ENCODE peak calls at places on chromosomes 3 and 15, in seven cellular contexts. E, Y, W, S, F, D and G are unnamed samples.

GRCh38 chr3:129616713-129617112 is 10.2 kb upstream of the PLXND1 start:
- DNase-seq in E (peak; percentile 80), Y (peak; percentile 53), W (peak; percentile 19), S (peak; percentile 54), F (peak; percentile 52), D (no peak), G (no peak)

GRCh38 chr3:151630938-151631417 is 102.7 kb upstream of the AADACL2 start:
- DNase-seq in E (peak; percentile 43), Y (no peak), W (no peak), S (no peak), F (peak; percentile 89), D (no peak), G (no peak)

GRCh38 chr15:65930134-65930533 is 60.8 kb downstream of the RAB11A start:
- DNase-seq in E (no peak), Y (no peak), W (no peak), S (no peak), F (no peak), D (no peak), G (no peak)

GRCh38 chr3:114155370-114155821 is 23.5 kb downstream of the DRD3 start:
- DNase-seq in E (peak; percentile 11), Y (no peak), W (no peak), S (no peak), F (peak; percentile 57), D (no peak), G (peak; percentile 18)

GRCh38 chr15:58590236-58590635 is 158.4 kb downstream of the LIPC start:
- DNase-seq in E (no peak), Y (no peak), W (no peak), S (no peak), F (no peak), D (no peak), G (no peak)

GRCh38 chr3:89964347-89964746 is 856.9 kb downstream of the EPHA3 start:
- DNase-seq in E (no peak), Y (no peak), W (no peak), S (no peak), F (peak; percentile 53), D (no peak), G (no peak)

GRCh38 chr3:105137911-105138310 is 228.8 kb upstream of the ALCAM start:
- DNase-seq in E (peak; percentile 3), Y (no peak), W (no peak), S (no peak), F (no peak), D (no peak), G (no peak)

GRCh38 chr15:20645956-20646355 is 104.4 kb upstream of the GOLGA6L6 start:
- DNase-seq in E (peak; percentile 11), Y (peak; percentile 90), W (no peak), S (no peak), F (no peak), D (no peak), G (no peak)

GRCh38 chr15:89419370-89419984 is 76.9 kb downstream of the RHCG start:
- DNase-seq in E (no peak), Y (no peak), W (no peak), S (no peak), F (peak; percentile 44), D (no peak), G (peak; percentile 92)

GRCh38 chr15:72836676-72837325 is 53.2 kb upstream of the ADPGK start:
- DNase-seq in E (no peak), Y (no peak), W (no peak), S (no peak), F (no peak), D (no peak), G (no peak)

GRCh38 chr3:149657458-149657795 is 398 bp downstream of the WWTR1 start:
- DNase-seq in E (peak; percentile 65), Y (peak; percentile 57), W (no peak), S (peak; percentile 81), F (peak; percentile 75), D (no peak), G (peak; percentile 42)

GRCh38 chr3:149660462-149660861 is 2.6 kb upstream of the WWTR1 start:
- DNase-seq in E (no peak), Y (no peak), W (no peak), S (no peak), F (no peak), D (no peak), G (no peak)

GRCh38 chr3:149659173-149659468 is 1.3 kb upstream of the WWTR1 start:
- DNase-seq in E (no peak), Y (peak; percentile 52), W (no peak), S (peak; percentile 69), F (no peak), D (no peak), G (no peak)

GRCh38 chr3:149657796-149658443 is at the start of gene WWTR1:
- DNase-seq in E (peak; percentile 93), Y (peak; percentile 93), W (peak; percentile 76), S (peak; percentile 98), F (peak; percentile 97), D (peak; percentile 96), G (peak; percentile 76)

DNA sequence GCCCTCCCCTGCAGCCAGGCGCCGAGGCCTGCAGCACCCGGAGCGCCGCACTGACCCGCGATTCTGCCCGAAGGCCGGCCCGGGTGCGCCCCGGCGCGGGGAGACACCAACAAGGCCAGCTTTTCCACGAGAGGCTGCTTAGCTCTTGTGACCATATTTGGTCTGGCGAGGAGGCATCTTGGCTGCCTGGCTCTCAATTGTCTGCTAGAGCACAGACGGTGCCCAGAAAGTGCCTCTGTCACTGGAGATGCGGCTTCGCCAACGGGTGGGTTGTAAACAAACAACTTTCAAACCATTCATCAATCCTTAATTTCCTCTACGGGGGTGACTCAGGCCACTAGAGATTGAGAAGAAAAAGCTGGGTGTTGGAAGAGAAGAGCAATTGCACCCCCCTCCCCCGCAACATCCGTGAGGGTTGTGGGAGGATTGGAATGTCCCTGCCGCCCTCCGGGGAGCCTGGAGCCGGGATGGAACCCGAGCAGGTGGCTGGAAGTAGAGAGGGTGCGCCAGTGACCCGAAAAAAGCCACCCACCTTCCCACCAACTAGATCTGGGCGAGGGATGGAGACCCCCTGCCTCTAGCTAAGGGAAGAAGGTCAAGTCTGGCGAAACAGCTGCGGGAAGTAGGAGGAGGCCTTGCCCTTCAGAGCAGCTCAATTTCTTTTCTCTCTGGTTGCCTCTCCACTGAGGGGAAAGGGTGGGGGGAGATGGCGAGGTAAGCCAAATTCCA is 783 bp upstream of the WWTR1 start:
- DNase-seq in E (peak; percentile 85), Y (peak; percentile 76), W (peak; percentile 32), S (peak; percentile 86), F (peak; percentile 85), D (peak; percentile 87), G (no peak)
- TF ChIP-seq CTCF in E (peak; percentile 24), Y (peak; percentile 29), W (peak; percentile 11), S (peak; percentile 22), F (peak; percentile 8), D (no peak), G (no peak)

GRCh38 chr15:22881739-22882440 is 43.4 kb downstream of the NIPA2 start:
- DNase-seq in E (no peak), Y (no peak), W (no peak), S (no peak), F (no peak), D (no peak), G (no peak)

GRCh38 chr15:22885105-22885504 is 46.6 kb downstream of the NIPA2 start:
- DNase-seq in E (no peak), Y (no peak), W (no peak), S (no peak), F (no peak), D (no peak), G (no peak)

GRCh38 chr15:22887157-22887951 is 48.9 kb downstream of the NIPA2 start:
- DNase-seq in E (peak; percentile 78), Y (no peak), W (peak; percentile 40), S (no peak), F (peak; percentile 51), D (no peak), G (no peak)

GRCh38 chr15:22883196-22883595 is 44.7 kb downstream of the NIPA2 start:
- DNase-seq in E (no peak), Y (no peak), W (no peak), S (no peak), F (no peak), D (no peak), G (no peak)

DNA sequence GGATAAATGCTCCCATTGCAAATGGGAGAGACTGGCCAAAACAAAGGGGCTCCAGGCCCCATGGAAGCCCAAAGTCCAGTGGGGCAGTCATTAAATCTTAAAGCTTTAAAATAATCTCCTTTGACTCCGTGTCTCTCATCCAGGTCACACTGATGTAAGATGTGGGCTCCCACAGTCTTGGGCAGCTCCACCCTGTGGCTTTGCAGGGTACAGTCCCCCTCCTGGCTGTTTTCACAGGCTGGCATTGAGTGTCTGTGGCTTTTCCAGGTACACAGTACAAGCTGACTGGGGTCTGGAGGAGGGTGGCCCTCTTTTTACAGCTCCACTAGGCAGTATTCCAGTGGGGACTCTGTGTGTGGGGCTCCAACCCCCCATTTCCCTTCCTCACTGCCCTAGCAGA is 45.9 kb downstream of the NIPA2 start:
- DNase-seq in E (no peak), Y (no peak), W (no peak), S (no peak), F (no peak), D (no peak), G (no peak)
- TF ChIP-seq CTCF in E (peak; percentile 16), Y (no peak), W (no peak), S (no peak), F (no peak), D (no peak), G (peak; percentile 14)

GRCh38 chr3:13319821-13320220 is 100.3 kb downstream of the NUP210 start:
- DNase-seq in E (no peak), Y (no peak), W (no peak), S (no peak), F (no peak), D (no peak), G (no peak)

GRCh38 chr3:13317596-13318320 is 102.4 kb downstream of the NUP210 start:
- DNase-seq in E (no peak), Y (no peak), W (no peak), S (no peak), F (no peak), D (no peak), G (no peak)

GRCh38 chr3:13314877-13315276 is 105.2 kb downstream of the NUP210 start:
- DNase-seq in E (no peak), Y (no peak), W (no peak), S (no peak), F (no peak), D (no peak), G (no peak)

GRCh38 chr3:13316603-13317002 is 103.5 kb downstream of the NUP210 start:
- DNase-seq in E (no peak), Y (no peak), W (no peak), S (no peak), F (no peak), D (no peak), G (no peak)

GRCh38 chr3:13318626-13319470 is 101.3 kb downstream of the NUP210 start:
- DNase-seq in E (no peak), Y (no peak), W (no peak), S (no peak), F (no peak), D (no peak), G (no peak)
- TF ChIP-seq CTCF in E (no peak), Y (no peak), W (no peak), S (no peak), F (no peak), D (no peak), G (no peak)

DNA sequence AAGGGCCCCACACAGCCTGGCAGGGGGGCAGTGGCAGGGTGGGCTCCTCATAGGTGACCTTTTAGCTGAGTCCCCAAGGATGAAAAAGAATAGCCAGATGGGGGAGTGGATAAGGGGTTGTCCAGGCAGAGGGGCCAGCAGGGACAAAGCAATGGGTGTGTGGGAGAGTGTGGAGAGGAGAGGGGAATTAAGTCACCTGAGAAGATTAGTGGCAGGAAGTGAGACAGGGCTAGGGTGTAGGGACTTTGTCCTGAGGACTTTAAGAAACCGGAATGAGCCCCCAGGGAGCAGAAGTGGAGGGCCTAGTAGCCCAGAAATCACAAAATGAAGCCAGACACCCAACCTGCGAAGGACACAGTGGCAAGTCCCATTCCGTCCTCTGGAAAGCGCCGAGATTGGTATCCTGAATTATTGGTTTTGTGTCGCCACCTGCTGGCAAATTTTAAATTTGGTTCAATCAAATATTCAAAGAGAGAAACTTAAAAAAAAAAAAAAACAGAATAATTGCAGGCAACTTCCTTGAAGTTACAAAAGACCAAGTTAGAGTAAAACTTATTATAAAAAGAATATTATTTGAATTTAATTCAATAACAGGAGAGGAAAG is 78.1 kb upstream of the SLC25A36 start:
- DNase-seq in E (peak; percentile 56), Y (no peak), W (peak; percentile 4), S (peak; percentile 42), F (peak; percentile 61), D (no peak), G (peak; percentile 76)
- TF ChIP-seq CTCF in E (peak; percentile 55), Y (peak; percentile 49), W (peak; percentile 41), S (peak; percentile 34), F (peak; percentile 37), D (no peak), G (peak; percentile 80)